ENCODE peak calls at places on chromosomes 1 and 21, in nine cellular contexts. A, T, X, Z, W, U, M, K and J are unnamed samples. For H3K4me1, H3K9me3 and H3K36me3, the result is how much of the 10 kb centered on the place peaks cover.

GRCh38 chr1:93995837-93996526 is 86.8 kb upstream of the GCLM start:
- DNase-seq in A (no peak), T (no peak), X (no peak), Z (no peak), W (no peak), U (no peak), M (no peak), K (peak), J (peak)

GRCh38 chr1:153626929-153627796 is at the start of gene S100A13:
- DNase-seq in A (peak), T (peak), X (peak), Z (peak), W (peak), U (peak), M (peak), K (peak), J (peak)

GRCh38 chr21:39867198-39867650 is at the start of gene PCP4:
- DNase-seq in A (peak), T (peak), X (no peak), Z (peak), W (peak), U (peak), M (no peak), K (peak), J (peak)

GRCh38 chr1:81702079-81702715 is 98.5 kb upstream of the ADGRL2 start:
- DNase-seq in A (no peak), T (no peak), X (no peak), Z (no peak), W (peak), U (no peak), M (peak), K (no peak), J (no peak)

GRCh38 chr1:5756434-5757176 is 235.6 kb downstream of the NPHP4 start:
- DNase-seq in A (no peak), T (no peak), X (no peak), Z (peak), W (no peak), U (no peak), M (no peak), K (no peak), J (no peak)

GRCh38 chr1:159831696-159832225 is 5.1 kb downstream of the SLAMF8 start:
- DNase-seq in A (no peak), T (no peak), X (no peak), Z (no peak), W (no peak), U (no peak), M (no peak), K (no peak), J (no peak)

GRCh38 chr1:18516473-18516872 is 35.7 kb downstream of the KLHDC7A start:
- DNase-seq in A (no peak), T (no peak), X (no peak), Z (no peak), W (no peak), U (no peak), M (no peak), K (no peak), J (no peak)

GRCh38 chr1:13730751-13731482 is 30.9 kb downstream of the PRDM2 start:
- DNase-seq in A (peak), T (peak), X (no peak), Z (no peak), W (no peak), U (no peak), M (peak), K (no peak), J (no peak)

GRCh38 chr1:22262583-22262982 is 119.7 kb upstream of the WNT4 start:
- DNase-seq in A (peak), T (no peak), X (no peak), Z (peak), W (no peak), U (no peak), M (no peak), K (peak), J (no peak)

GRCh38 chr1:67540025-67540732 is 110.0 kb upstream of the SERBP1 start:
- DNase-seq in A (no peak), T (no peak), X (no peak), Z (peak), W (no peak), U (no peak), M (no peak), K (no peak), J (no peak)

GRCh38 chr1:203563291-203563690 is 63.3 kb upstream of the ATP2B4 start:
- DNase-seq in A (no peak), T (no peak), X (no peak), Z (no peak), W (no peak), U (no peak), M (no peak), K (no peak), J (no peak)

GRCh38 chr1:203557390-203557789 is 63.4 kb downstream of the OPTC start:
- DNase-seq in A (no peak), T (peak), X (no peak), Z (no peak), W (peak), U (no peak), M (no peak), K (no peak), J (no peak)

GRCh38 chr1:203556047-203556851 is 62.3 kb downstream of the OPTC start:
- DNase-seq in A (no peak), T (no peak), X (peak), Z (peak), W (no peak), U (peak), M (no peak), K (peak), J (peak)

GRCh38 chr1:203557958-203558760 is 64.2 kb downstream of the OPTC start:
- DNase-seq in A (no peak), T (no peak), X (no peak), Z (no peak), W (peak), U (peak), M (peak), K (no peak), J (no peak)

GRCh38 chr1:203559523-203559922 is 65.6 kb downstream of the OPTC start:
- DNase-seq in A (no peak), T (no peak), X (no peak), Z (no peak), W (no peak), U (no peak), M (no peak), K (no peak), J (no peak)
- H3K4me1 ChIP-seq in A (under half), T (under half), X (under half), Z (under half), W (under half), U (half or more), M (under half), K (under half), J (under half)

GRCh38 chr1:229812693-229813092 is 186.6 kb downstream of the URB2 start:
- DNase-seq in A (no peak), T (no peak), X (no peak), Z (no peak), W (no peak), U (no peak), M (no peak), K (no peak), J (no peak)

GRCh38 chr1:229810140-229810539 is 184.1 kb downstream of the URB2 start:
- DNase-seq in A (no peak), T (no peak), X (no peak), Z (no peak), W (no peak), U (no peak), M (no peak), K (no peak), J (no peak)

GRCh38 chr1:229803601-229804217 is 177.7 kb downstream of the URB2 start:
- DNase-seq in A (no peak), T (no peak), X (no peak), Z (no peak), W (peak), U (no peak), M (no peak), K (no peak), J (no peak)

GRCh38 chr1:229812148-229812547 is 186.1 kb downstream of the URB2 start:
- DNase-seq in A (no peak), T (no peak), X (no peak), Z (no peak), W (no peak), U (no peak), M (no peak), K (no peak), J (no peak)

GRCh38 chr1:229808272-229808671 is 182.2 kb downstream of the URB2 start:
- DNase-seq in A (no peak), T (no peak), X (no peak), Z (no peak), W (no peak), U (no peak), M (no peak), K (no peak), J (no peak)
- H3K9me3 ChIP-seq in A (under half), T (under half), X (under half), Z (under half), W (under half), U (under half), M (under half), K (under half), J (under half)

GRCh38 chr1:205306929-205307566 is 14.5 kb downstream of the NUAK2 start:
- DNase-seq in A (no peak), T (no peak), X (no peak), Z (no peak), W (no peak), U (no peak), M (no peak), K (no peak), J (no peak)
- H3K36me3 ChIP-seq in A (half or more), T (under half), X (under half), Z (half or more), W (under half), U (half or more), M (under half), K (under half), J (under half)

DNA sequence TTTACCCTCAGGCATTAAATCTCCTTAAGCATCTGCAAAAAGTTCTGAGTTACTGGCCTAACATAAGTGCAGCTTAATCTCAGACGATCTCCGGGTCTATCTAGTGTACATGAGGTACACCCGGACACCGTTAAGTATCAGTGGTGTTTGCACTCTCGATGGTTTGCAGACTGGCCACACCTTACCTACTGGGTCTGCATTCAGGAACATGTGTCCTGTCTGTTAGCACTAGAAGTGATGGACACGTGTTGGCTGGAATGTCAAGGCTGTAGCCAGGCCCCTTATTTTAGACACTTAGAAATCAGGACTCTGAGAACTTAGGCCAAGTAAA is 783 bp upstream of the AGL start:
- DNase-seq in A (peak), T (no peak), X (no peak), Z (no peak), W (no peak), U (no peak), M (no peak), K (no peak), J (no peak)
- H3K4me1 ChIP-seq in A (under half), T (under half), X (under half), Z (under half), W (under half), U (under half), M (under half), K (under half), J (under half)